ENCODE peak calls at places on chromosome 1, in ten cellular contexts. A is dorsolateral prefrontal cortex, U is stomach, N is hepatocyte, L is heart right ventricle, D is pancreas, F is omental fat pad, P is psoas muscle, I is fibroblast of pulmonary artery, G is suprapubic skin. M is an unnamed sample.

GRCh38 chr1:220521755-220522154 is 6.2 kb upstream of the MARK1 start:
- DNase-seq in A (no peak), U (no peak), N (no peak), L (no peak), D (no peak), F (no peak), P (no peak), I (no peak), G (no peak), M (no peak)

GRCh38 chr1:16018308-16018707 is 465 bp upstream of the HSPB7 start:
- DNase-seq in A (no peak), U (no peak), N (no peak), L (no peak), D (no peak), F (no peak), P (peak; percentile 71), I (peak; percentile 11), G (no peak), M (no peak)

GRCh38 chr1:38026592-38027200 is 14.2 kb downstream of the UTP11 start:
- DNase-seq in A (peak; percentile 81), U (peak; percentile 55), N (peak; percentile 77), L (no peak), D (no peak), F (no peak), P (peak; percentile 75), I (peak; percentile 72), G (no peak), M (no peak)

GRCh38 chr1:209389258-209389657 is 194.3 kb upstream of the CAMK1G start:
- DNase-seq in A (no peak), U (no peak), N (no peak), L (no peak), D (no peak), F (no peak), P (no peak), I (peak; percentile 57), G (no peak), M (no peak)

GRCh38 chr1:48670234-48671020 is 106.3 kb downstream of the BEND5 start:
- DNase-seq in A (no peak), U (peak; percentile 63), N (no peak), L (no peak), D (peak; percentile 38), F (no peak), P (no peak), I (no peak), G (no peak), M (no peak)

GRCh38 chr1:1020000-1020404 is at the start of gene AGRN:
- DNase-seq in A (no peak), U (no peak), N (no peak), L (no peak), D (peak; percentile 83), F (no peak), P (peak; percentile 80), I (no peak), G (no peak), M (no peak)

GRCh38 chr1:110605901-110606783 is at the start of gene KCNA2:
- DNase-seq in A (peak; percentile 74), U (peak; percentile 26), N (peak; percentile 55), L (peak; percentile 55), D (peak; percentile 73), F (no peak), P (peak; percentile 71), I (no peak), G (peak; percentile 69), M (no peak)

GRCh38 chr1:33711511-33711910 is 152.4 kb upstream of the HMGB4 start:
- DNase-seq in A (no peak), U (no peak), N (no peak), L (no peak), D (no peak), F (no peak), P (no peak), I (no peak), G (no peak), M (no peak)

GRCh38 chr1:224726783-224727182 is 110.7 kb downstream of the CNIH3 start:
- DNase-seq in A (no peak), U (no peak), N (peak; percentile 65), L (no peak), D (no peak), F (peak; percentile 51), P (no peak), I (peak; percentile 91), G (no peak), M (peak; percentile 46)

GRCh38 chr1:72498393-72498792 is 216.1 kb upstream of the NEGR1 start:
- DNase-seq in A (no peak), U (no peak), N (no peak), L (no peak), D (no peak), F (no peak), P (no peak), I (peak; percentile 92), G (no peak), M (no peak)

GRCh38 chr1:16396591-16396990 is 29.5 kb downstream of the SZRD1 start:
- DNase-seq in A (peak; percentile 41), U (no peak), N (peak; percentile 44), L (no peak), D (no peak), F (no peak), P (peak; percentile 68), I (peak; percentile 82), G (no peak), M (peak; percentile 34)

GRCh38 chr1:230307213-230307612 is 118.9 kb downstream of the PGBD5 start:
- DNase-seq in A (no peak), U (no peak), N (no peak), L (no peak), D (no peak), F (no peak), P (no peak), I (peak; percentile 69), G (no peak), M (no peak)

GRCh38 chr1:94851571-94851970 is 31.4 kb downstream of the SLC44A3 start:
- DNase-seq in A (no peak), U (no peak), N (no peak), L (no peak), D (no peak), F (no peak), P (no peak), I (no peak), G (no peak), M (no peak)

GRCh38 chr1:94855307-94855700 is 35.1 kb downstream of the SLC44A3 start:
- DNase-seq in A (no peak), U (no peak), N (no peak), L (no peak), D (no peak), F (no peak), P (no peak), I (no peak), G (no peak), M (no peak)

GRCh38 chr1:94856004-94856403 is 35.8 kb downstream of the SLC44A3 start:
- DNase-seq in A (no peak), U (no peak), N (no peak), L (no peak), D (no peak), F (no peak), P (no peak), I (no peak), G (no peak), M (no peak)

GRCh38 chr1:94854458-94855306 is 34.5 kb downstream of the SLC44A3 start:
- DNase-seq in A (peak; percentile 88), U (peak; percentile 87), N (peak; percentile 93), L (peak; percentile 91), D (peak; percentile 83), F (peak; percentile 61), P (peak; percentile 89), I (peak; percentile 94), G (peak; percentile 93), M (peak; percentile 88)

GRCh38 chr1:94852758-94853157 is 32.6 kb downstream of the SLC44A3 start:
- DNase-seq in A (no peak), U (no peak), N (no peak), L (no peak), D (no peak), F (no peak), P (no peak), I (peak; percentile 36), G (no peak), M (no peak)
- TF ChIP-seq CTCF in A (no peak), U (no peak), N (peak; percentile 22), L (no peak), D (no peak), F (no peak), P (no peak), I (peak; percentile 11), G (no peak), M (no peak)

GRCh38 chr1:156119503-156120209 is 5.1 kb downstream of the LMNA start:
- DNase-seq in A (no peak), U (no peak), N (peak; percentile 75), L (no peak), D (no peak), F (no peak), P (peak; percentile 86), I (peak; percentile 58), G (no peak), M (peak; percentile 63)
- TF ChIP-seq CTCF in A (no peak), U (no peak), N (no peak), L (no peak), D (no peak), F (no peak), P (peak; percentile 4), I (no peak), G (no peak), M (no peak)

GRCh38 chr1:203093754-203094410 is 8.1 kb upstream of the MYOG start:
- DNase-seq in A (no peak), U (no peak), N (no peak), L (no peak), D (no peak), F (no peak), P (no peak), I (no peak), G (peak; percentile 34), M (no peak)
- TF ChIP-seq CTCF in A (no peak), U (no peak), N (no peak), L (no peak), D (no peak), F (no peak), P (no peak), I (no peak), G (no peak), M (no peak)

DNA sequence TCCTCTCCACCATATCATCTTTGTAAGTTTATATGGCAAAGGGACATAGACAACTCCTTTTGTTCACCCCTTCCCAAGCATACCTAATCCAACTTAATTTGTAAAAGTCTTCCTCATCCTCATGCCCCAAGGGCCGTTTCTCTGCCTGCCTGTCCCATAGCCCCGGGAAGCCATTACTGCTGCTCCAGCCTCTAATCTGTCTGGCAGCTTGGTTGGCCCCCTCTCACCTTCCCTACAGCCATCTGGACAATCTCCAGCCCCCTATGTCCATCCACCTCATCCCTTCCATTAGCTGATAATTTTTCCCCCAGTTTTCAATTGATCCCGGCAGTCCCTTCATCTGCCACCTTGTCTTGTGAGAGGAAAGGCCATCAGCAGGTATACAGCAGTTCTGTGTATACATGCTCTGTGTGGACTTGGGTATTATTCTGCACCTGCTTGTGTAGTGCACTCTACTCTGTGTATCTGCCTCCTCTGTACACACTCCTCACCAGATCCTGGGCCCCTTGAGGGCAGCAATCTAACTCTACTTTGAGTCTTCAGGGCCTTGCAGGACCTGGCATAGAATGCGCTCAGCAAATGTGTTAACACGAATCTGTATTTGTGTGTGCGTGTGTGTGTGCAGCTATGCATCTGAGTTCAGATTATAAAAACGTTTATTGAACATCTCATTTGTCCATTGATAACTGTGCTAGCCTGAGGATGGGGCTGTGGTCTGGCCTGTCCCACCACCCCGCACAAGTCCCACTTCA is 3.7 kb upstream of the MEF2D start:
- DNase-seq in A (no peak), U (no peak), N (no peak), L (no peak), D (no peak), F (no peak), P (no peak), I (peak; percentile 27), G (no peak), M (no peak)
- TF ChIP-seq CTCF in A (no peak), U (no peak), N (no peak), L (no peak), D (no peak), F (no peak), P (no peak), I (no peak), G (no peak), M (no peak)

M was measured in uterus.